ENCODE peak calls at places on chromosome 4, in four cellular contexts. T, Z, X and W are unnamed samples.

GRCh38 chr4:1410491-1411325 is 4.5 kb upstream of the NKX1-1 start:
- DNase-seq in X (no peak), T (no peak), Z (peak), W (peak)

GRCh38 chr4:32499176-32499575 is 1779.0 kb downstream of the PCDH7 start:
- DNase-seq in X (no peak), T (no peak), Z (no peak), W (no peak)

GRCh38 chr4:14345356-14345775 is 656.9 kb upstream of the CPEB2 start:
- DNase-seq in X (no peak), T (no peak), Z (no peak), W (no peak)

GRCh38 chr4:144174401-144175067 is 34.0 kb upstream of the GYPA start:
- DNase-seq in T (peak), X (no peak), Z (peak), W (no peak)

GRCh38 chr4:48449151-48449550 is 34.0 kb upstream of the SLC10A4 start:
- DNase-seq in Z (no peak), X (no peak), T (no peak), W (no peak)

GRCh38 chr4:77332696-77333270 is 175.8 kb downstream of the CCNG2 start:
- DNase-seq in Z (no peak), X (no peak), T (no peak), W (no peak)

GRCh38 chr4:161577604-161578301 is 586.0 kb downstream of the FSTL5 start:
- DNase-seq in T (no peak), Z (no peak), X (no peak), W (no peak)

GRCh38 chr4:147396105-147396504 is 84.8 kb upstream of the EDNRA start:
- DNase-seq in Z (no peak), T (no peak), X (no peak), W (no peak)

GRCh38 chr4:3188118-3188517 is 60.8 kb upstream of the MSANTD1 start:
- DNase-seq in T (no peak), X (no peak), Z (no peak), W (no peak)

GRCh38 chr4:24322986-24323385 is 261.4 kb downstream of the DHX15 start:
- DNase-seq in Z (no peak), X (no peak), T (no peak), W (no peak)

GRCh38 chr4:139455187-139455586 is 1.3 kb downstream of the RAB33B start:
- DNase-seq in T (no peak), X (no peak), Z (no peak), W (no peak)

GRCh38 chr4:158172558-158173258 is at the start of gene GASK1B:
- DNase-seq in X (no peak), T (no peak), Z (peak), W (no peak)

GRCh38 chr4:73707918-73708577 is 32.3 kb upstream of the CXCL8 start:
- DNase-seq in Z (peak), X (no peak), T (no peak), W (no peak)

GRCh38 chr4:177554966-177555574 is 112.8 kb upstream of the AGA start:
- DNase-seq in T (peak), Z (peak), X (no peak), W (no peak)

GRCh38 chr4:55618546-55619143 is 17.5 kb downstream of the NMU start:
- DNase-seq in Z (no peak), T (no peak), X (no peak), W (no peak)

GRCh38 chr4:38730830-38731646 is 51.8 kb downstream of the TLR10 start:
- DNase-seq in X (peak), Z (peak), T (peak), W (peak)

GRCh38 chr4:134906404-134907023 is 704.9 kb upstream of the PABPC4L start:
- DNase-seq in Z (no peak), T (no peak), X (no peak), W (no peak)

GRCh38 chr4:69025191-69025998 is 70.9 kb upstream of the UGT2B7 start:
- DNase-seq in T (no peak), Z (peak), X (no peak), W (no peak)

GRCh38 chr4:151304755-151305154 is 20.6 kb downstream of the SH3D19 start:
- DNase-seq in Z (no peak), X (no peak), T (no peak), W (no peak)

GRCh38 chr4:53307819-53308773 is 57.8 kb downstream of the SCFD2 start:
- DNase-seq in T (no peak), X (no peak), Z (no peak), W (no peak)

GRCh38 chr4:103075894-103076776 is at the start of gene SLC9B2:
- DNase-seq in X (peak), Z (peak), T (peak), W (peak)

GRCh38 chr4:93788712-93789111 is 39.8 kb upstream of the ATOH1 start:
- DNase-seq in X (no peak), Z (peak), T (no peak), W (no peak)

GRCh38 chr4:1760521-1761001 is 32.5 kb upstream of the FGFR3 start:
- DNase-seq in X (no peak), Z (no peak), T (no peak), W (no peak)

GRCh38 chr4:183401473-183401872 is 43.0 kb upstream of the CDKN2AIP start:
- DNase-seq in X (no peak), T (no peak), Z (no peak), W (no peak)

GRCh38 chr4:98166025-98166730 is 22.9 kb upstream of the STPG2 start:
- DNase-seq in T (peak), X (no peak), Z (no peak), W (no peak)

GRCh38 chr4:142282870-142283431 is 563.1 kb downstream of the INPP4B start:
- DNase-seq in Z (peak), T (no peak), X (no peak), W (no peak)

GRCh38 chr4:3851211-3851610 is 85.0 kb downstream of the ADRA2C start:
- DNase-seq in X (no peak), T (no peak), Z (no peak), W (no peak)

GRCh38 chr4:60463846-60464502 is 736.2 kb upstream of the ADGRL3 start:
- DNase-seq in X (no peak), T (no peak), Z (no peak), W (no peak)

GRCh38 chr4:76127754-76128153 is 20.4 kb downstream of the NUP54 start:
- DNase-seq in T (no peak), X (no peak), Z (no peak), W (no peak)

GRCh38 chr4:26334366-26334765 is 13.6 kb downstream of the RBPJ start:
- DNase-seq in T (no peak), X (no peak), Z (no peak), W (no peak)

GRCh38 chr4:186204103-186204559 is 12.8 kb downstream of the CYP4V2 start:
- DNase-seq in X (no peak), T (no peak), Z (no peak), W (peak)

GRCh38 chr4:108172780-108173598 is 4.3 kb upstream of the LEF1 start:
- DNase-seq in T (no peak), Z (peak), X (peak), W (peak)

GRCh38 chr4:133147922-133148689 is 988 bp upstream of the PCDH10 start:
- DNase-seq in T (no peak), Z (peak), X (no peak), W (no peak)

GRCh38 chr4:8048856-8049686 is 109.4 kb upstream of the AFAP1 start:
- DNase-seq in T (no peak), Z (no peak), X (no peak), W (no peak)

GRCh38 chr4:14652522-14652921 is 349.8 kb upstream of the CPEB2 start:
- DNase-seq in X (no peak), T (no peak), Z (no peak), W (no peak)